ENCODE peak calls at places on chromosomes 6 and 20, in six cellular contexts. N is HT-29; K is pons; Y is CD8-positive, alpha-beta memory T cell; X is CD8-positive, alpha-beta T cell; Q is HCEC 1CT. M is an unnamed sample.

GRCh38 chr6:134589512-134589911 is 271.6 kb upstream of the SGK1 start:
- DNase-seq in N (no peak), K (no peak), Y (no peak), X (no peak), Q (peak), M (peak)

GRCh38 chr6:144737998-144738397 is 452.9 kb downstream of the UTRN start:
- DNase-seq in N (no peak), K (no peak), Y (no peak), X (no peak), Q (no peak), M (no peak)

GRCh38 chr6:20251525-20251924 is 39.3 kb upstream of the MBOAT1 start:
- DNase-seq in N (no peak), K (no peak), Y (no peak), X (no peak), Q (no peak), M (no peak)

GRCh38 chr6:66103954-66104353 is 396.9 kb upstream of the EYS start:
- DNase-seq in N (no peak), K (no peak), Y (no peak), X (no peak), Q (no peak), M (no peak)

GRCh38 chr20:32945710-32946221 is 58.5 kb downstream of the SUN5 start:
- DNase-seq in N (peak), K (peak), Y (no peak), X (no peak), Q (peak), M (peak)

GRCh38 chr6:110681543-110682459 is 133.5 kb downstream of the CDK19 start:
- DNase-seq in N (peak), K (peak), Y (no peak), X (no peak), Q (no peak), M (peak)

GRCh38 chr6:54244430-54244829 is 63.8 kb upstream of the TINAG start:
- DNase-seq in N (peak), K (no peak), Y (no peak), X (no peak), Q (peak), M (peak)

GRCh38 chr6:72316675-72317380 is 305.0 kb upstream of the KCNQ5 start:
- DNase-seq in N (no peak), K (no peak), Y (no peak), X (no peak), Q (no peak), M (no peak)

GRCh38 chr6:21198032-21198640 is 395.4 kb upstream of the SOX4 start:
- DNase-seq in N (no peak), K (no peak), Y (no peak), X (no peak), Q (no peak), M (no peak)

GRCh38 chr20:34254979-34255378 is 13.8 kb downstream of the ASIP start:
- DNase-seq in N (no peak), K (no peak), Y (no peak), X (no peak), Q (no peak), M (no peak)

GRCh38 chr20:2585811-2586210 is 49.4 kb downstream of the TMC2 start:
- DNase-seq in N (no peak), K (no peak), Y (no peak), X (no peak), Q (peak), M (peak)

GRCh38 chr6:13272131-13273046 is 55.9 kb downstream of the TBC1D7 start:
- DNase-seq in N (no peak), K (peak), Y (no peak), X (no peak), Q (no peak), M (peak)

GRCh38 chr20:12153616-12154015 is 235.9 kb downstream of the BTBD3 start:
- DNase-seq in N (no peak), K (peak), Y (no peak), X (no peak), Q (peak), M (peak)

GRCh38 chr6:108739496-108740330 is 108.5 kb upstream of the ARMC2 start:
- DNase-seq in N (peak), K (no peak), Y (no peak), X (no peak), Q (no peak), M (no peak)

GRCh38 chr6:66638099-66638498 is 931.1 kb upstream of the EYS start:
- DNase-seq in N (no peak), K (no peak), Y (no peak), X (no peak), Q (no peak), M (no peak)

GRCh38 chr6:56714982-56715456 is 72.3 kb upstream of the DST start:
- DNase-seq in N (peak), K (no peak), Y (no peak), X (no peak), Q (peak), M (peak)

GRCh38 chr6:113190170-113190569 is 667.0 kb upstream of the MARCKS start:
- DNase-seq in N (no peak), K (no peak), Y (no peak), X (no peak), Q (no peak), M (peak)

GRCh38 chr6:26087284-26088115 is at the start of gene HFE:
- DNase-seq in N (peak), K (peak), Y (peak), X (no peak), Q (peak), M (peak)

GRCh38 chr6:3848380-3848779 is 793 bp upstream of the FAM50B start:
- DNase-seq in N (no peak), K (no peak), Y (no peak), X (no peak), Q (no peak), M (peak)

GRCh38 chr20:2626853-2627541 is 25.4 kb upstream of the NOP56 start:
- DNase-seq in N (peak), K (no peak), Y (no peak), X (no peak), Q (peak), M (peak)

GRCh38 chr6:43886067-43886461 is 116.1 kb downstream of the VEGFA start:
- DNase-seq in N (no peak), K (no peak), Y (no peak), X (no peak), Q (no peak), M (no peak)

GRCh38 chr6:107965746-107966145 is 7.7 kb upstream of the SEC63 start:
- DNase-seq in N (no peak), K (no peak), Y (no peak), X (no peak), Q (peak), M (no peak)

GRCh38 chr6:118467181-118467580 is 80.9 kb upstream of the PLN start:
- DNase-seq in N (no peak), K (no peak), Y (no peak), X (no peak), Q (no peak), M (no peak)

GRCh38 chr20:17939622-17940446 is 28.8 kb downstream of the SNX5 start:
- DNase-seq in N (no peak), K (no peak), Y (no peak), X (no peak), Q (no peak), M (peak)

GRCh38 chr6:71336901-71337300 is 48.3 kb downstream of the OGFRL1 start:
- DNase-seq in N (no peak), K (no peak), Y (no peak), X (no peak), Q (no peak), M (no peak)

GRCh38 chr6:16121339-16121738 is 7.5 kb upstream of the MYLIP start:
- DNase-seq in N (no peak), K (no peak), Y (no peak), X (no peak), Q (no peak), M (no peak)

M was measured in SK-MEL-5.